ENCODE peak calls at places on chromosomes 13 and 19, in six cellular contexts. I, V, U, L, E and Y are unnamed samples.

GRCh38 chr13:106318941-106319411 is 216.5 kb downstream of the EFNB2 start:
- DNase-seq in U (no peak), E (no peak), L (no peak), I (no peak), V (no peak), Y (no peak)

GRCh38 chr13:35471466-35472307 is 4.8 kb downstream of the MAB21L1 start:
- DNase-seq in L (no peak), U (no peak), E (no peak), I (peak; percentile 64), V (peak; percentile 30), Y (no peak)

GRCh38 chr13:48976677-48977625 is 1.2 kb downstream of the FNDC3A start:
- DNase-seq in L (peak; percentile 65), I (no peak), V (no peak), E (no peak), U (no peak), Y (no peak)

GRCh38 chr19:38229585-38230073 is 5.6 kb upstream of the DPF1 start:
- DNase-seq in V (no peak), U (peak; percentile 50), I (peak; percentile 76), L (peak; percentile 68), E (peak; percentile 70), Y (no peak)

GRCh38 chr13:113058129-113058987 is 47.2 kb upstream of the F7 start:
- DNase-seq in V (peak; percentile 46), L (no peak), E (peak; percentile 26), U (no peak), I (peak; percentile 2), Y (no peak)

GRCh38 chr19:33064778-33065550 is at the start of gene RHPN2:
- DNase-seq in I (peak; percentile 68), L (peak; percentile 32), E (peak; percentile 86), V (peak; percentile 91), U (peak; percentile 13), Y (peak; percentile 82)

GRCh38 chr13:20165417-20166257 is 4.8 kb upstream of the GJA3 start:
- DNase-seq in V (no peak), U (no peak), E (no peak), L (no peak), I (no peak), Y (no peak)

GRCh38 chr13:20714161-20714560 is 10.7 kb downstream of the IL17D start:
- DNase-seq in L (no peak), E (no peak), U (no peak), V (no peak), I (no peak), Y (no peak)

GRCh38 chr19:17450264-17451075 is 2.0 kb upstream of the TMEM221 start:
- DNase-seq in L (no peak), U (no peak), I (no peak), E (no peak), V (no peak), Y (no peak)

GRCh38 chr13:52711277-52711676 is 28.3 kb downstream of the CNMD start:
- DNase-seq in U (no peak), L (no peak), E (no peak), I (no peak), V (no peak), Y (no peak)

GRCh38 chr19:45931055-45931454 is 16.5 kb upstream of the NANOS2 start:
- DNase-seq in L (no peak), U (no peak), E (no peak), I (no peak), V (peak; percentile 21), Y (no peak)

GRCh38 chr13:67549331-67549730 is 319.2 kb upstream of the PCDH9 start:
- DNase-seq in V (no peak), I (no peak), E (no peak), L (no peak), U (no peak), Y (no peak)

GRCh38 chr13:99228737-99229691 is 28.4 kb downstream of the UBAC2 start:
- DNase-seq in U (no peak), E (no peak), I (no peak), L (no peak), V (no peak), Y (no peak)

GRCh38 chr19:55229789-55230182 is 1.2 kb upstream of the TMEM86B start:
- DNase-seq in U (no peak), V (no peak), E (no peak), I (no peak), L (no peak), Y (peak; percentile 59)

GRCh38 chr13:50457430-50458393 is 385.8 kb downstream of the DLEU7 start:
- DNase-seq in U (no peak), V (no peak), I (no peak), L (no peak), E (no peak), Y (no peak)
- TF ChIP-seq CTCF in U (no peak), V (no peak), I (no peak), L (no peak), E (no peak), Y (no peak)

DNA sequence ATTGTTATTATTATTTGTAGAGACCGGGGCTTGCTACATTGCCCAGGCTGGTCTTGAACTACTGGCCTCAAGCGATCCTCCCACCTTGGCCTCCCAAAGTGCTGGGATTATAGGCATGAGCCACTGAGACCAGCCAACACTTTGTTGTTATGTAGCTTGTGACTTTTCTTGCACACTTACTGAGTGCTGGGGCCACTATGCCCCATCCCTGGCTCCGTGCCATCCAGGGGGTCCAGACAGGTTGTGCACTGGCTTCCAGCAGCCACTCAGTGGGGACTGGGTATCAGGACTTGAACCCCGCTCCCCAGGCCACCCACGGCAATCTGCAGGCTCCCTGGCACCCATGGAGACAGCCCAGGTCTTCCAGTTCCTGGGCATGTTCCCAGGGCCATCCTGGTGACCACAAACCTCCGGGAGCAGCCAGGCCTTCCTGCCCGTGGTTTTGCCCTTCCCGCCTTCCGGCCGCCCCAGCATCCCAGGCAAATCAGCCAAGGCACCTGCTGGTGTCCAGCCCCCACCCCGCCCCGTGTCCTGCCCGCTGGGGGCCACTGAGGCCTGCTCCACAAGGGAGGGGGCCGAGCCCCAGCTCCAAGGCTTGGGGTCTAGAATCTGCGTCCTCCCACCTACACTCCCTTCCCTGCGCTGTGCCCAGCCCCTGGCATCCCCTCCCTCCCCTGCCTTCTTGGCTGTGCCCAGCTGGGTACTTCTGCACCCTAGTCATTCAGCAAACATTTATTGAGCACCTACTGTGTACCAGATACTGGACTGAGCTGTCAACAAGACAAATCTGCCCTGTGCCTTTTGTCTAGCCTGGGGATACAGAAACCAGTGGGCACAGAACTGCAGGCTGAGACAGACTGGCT is 23.7 kb upstream of the SEMA6B start:
- DNase-seq in I (no peak), V (no peak), U (no peak), L (no peak), E (no peak), Y (no peak)
- TF ChIP-seq CTCF in I (no peak), V (no peak), U (no peak), L (no peak), E (no peak), Y (no peak)

GRCh38 chr19:30070198-30070969 is 128.3 kb downstream of the URI1 start:
- DNase-seq in U (no peak), I (peak; percentile 11), V (peak; percentile 63), E (peak; percentile 43), L (no peak), Y (no peak)

GRCh38 chr19:30073152-30074000 is 131.3 kb downstream of the URI1 start:
- DNase-seq in U (no peak), E (peak; percentile 23), I (peak; percentile 8), V (peak; percentile 57), L (no peak), Y (peak; percentile 5)

GRCh38 chr19:30069535-30070197 is 127.6 kb downstream of the URI1 start:
- DNase-seq in L (no peak), E (peak; percentile 31), I (peak; percentile 5), U (no peak), V (peak; percentile 12), Y (peak; percentile 27)

GRCh38 chr19:30071871-30072270 is 129.8 kb downstream of the URI1 start:
- DNase-seq in V (peak; percentile 56), L (no peak), I (peak; percentile 5), U (no peak), E (peak; percentile 29), Y (peak; percentile 17)

GRCh38 chr19:30070970-30071632 is 129.1 kb downstream of the URI1 start:
- DNase-seq in E (peak; percentile 52), U (no peak), V (peak; percentile 37), I (peak; percentile 13), L (no peak), Y (peak; percentile 53)
- TF ChIP-seq CTCF in E (no peak), U (no peak), V (no peak), I (no peak), L (no peak), Y (no peak)

DNA sequence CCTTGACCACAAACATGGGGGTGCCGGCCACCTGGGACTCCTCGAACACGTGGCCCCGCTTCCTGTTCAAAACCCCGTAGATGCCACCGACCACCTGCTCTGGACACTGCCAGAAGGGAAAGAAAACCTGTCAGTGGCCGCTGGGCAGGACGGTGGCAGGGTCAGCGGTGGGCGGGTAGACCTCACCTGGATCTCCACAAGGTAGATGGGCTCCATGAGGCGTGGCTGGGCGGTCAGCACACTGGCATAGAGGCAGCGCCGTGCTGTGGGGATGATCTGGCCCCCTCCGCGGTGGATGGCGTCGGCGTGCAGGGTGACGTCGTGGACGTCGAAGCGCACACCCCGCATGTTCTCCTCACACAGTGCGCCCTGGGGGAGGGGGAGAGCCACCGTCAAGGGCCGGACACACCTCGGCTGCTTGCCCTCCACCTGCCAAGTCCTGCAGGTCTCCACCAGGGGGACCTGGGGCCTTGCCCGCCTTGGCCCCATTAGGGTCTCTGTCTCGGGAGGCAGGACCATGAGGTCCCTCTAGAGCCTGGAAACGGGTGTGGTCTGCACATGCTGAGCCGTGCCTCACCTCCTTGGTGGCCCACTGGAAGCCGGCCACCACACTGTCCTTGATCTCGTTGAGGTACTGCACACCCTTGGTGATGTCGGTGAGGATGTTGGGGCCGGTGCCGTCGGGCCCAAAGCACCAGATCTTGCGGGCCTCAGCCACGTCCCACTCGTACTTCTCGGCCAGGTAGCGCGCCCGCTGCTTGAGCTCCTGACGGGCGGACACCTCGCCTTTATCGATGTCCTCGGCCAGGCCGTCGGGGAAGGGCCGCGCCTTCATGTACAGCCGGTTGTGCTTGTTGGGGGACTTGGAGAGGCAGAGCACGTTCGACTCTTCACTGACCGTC is 6.6 kb upstream of the DAPK3 start:
- DNase-seq in I (no peak), L (no peak), U (no peak), E (peak; percentile 59), V (peak; percentile 76), Y (peak; percentile 48)
- TF ChIP-seq CTCF in I (peak; percentile 24), L (no peak), U (no peak), E (no peak), V (no peak), Y (no peak)

GRCh38 chr19:51660975-51661600 is 14.5 kb upstream of the SIGLEC14 start:
- DNase-seq in U (peak; percentile 21), L (peak; percentile 46), E (peak; percentile 78), I (peak; percentile 88), V (no peak), Y (no peak)

GRCh38 chr19:51664131-51664530 is 17.5 kb upstream of the SIGLEC14 start:
- DNase-seq in L (no peak), I (no peak), V (no peak), U (no peak), E (no peak), Y (no peak)

GRCh38 chr19:51668167-51668566 is 21.5 kb upstream of the SIGLEC14 start:
- DNase-seq in E (no peak), V (no peak), L (no peak), U (no peak), I (no peak), Y (no peak)

GRCh38 chr19:51663650-51664049 is 17.0 kb upstream of the SIGLEC14 start:
- DNase-seq in I (no peak), L (no peak), U (no peak), E (no peak), V (no peak), Y (no peak)

GRCh38 chr19:51664997-51665396 is 18.4 kb upstream of the SIGLEC14 start:
- DNase-seq in V (no peak), L (no peak), E (no peak), U (no peak), I (no peak), Y (no peak)
- TF ChIP-seq CTCF in V (no peak), L (no peak), E (no peak), U (no peak), I (peak; percentile 26), Y (no peak)